ENCODE peak calls at places on chromosomes 7 and 10, in nine cellular contexts. One of them, this sample, is unnamed.

GRCh38 chr7:8973601-8974000 is 540.2 kb downstream of the NXPH1 start:
- DNase-seq in fibroblast of mammary gland: no peak
- DNase-seq in HCT116: no peak
- DNase-seq in fibroblast of the aortic adventitia: no peak
- DNase-seq in Peyer's patch: no peak
- DNase-seq in fibroblast of lung: no peak
- DNase-seq in kidney: no peak
- DNase-seq in Calu3: no peak
- DNase-seq in breast epithelium: no peak
- DNase-seq in this sample: no peak

GRCh38 chr7:33874943-33875342 is 30.4 kb upstream of the BMPER start:
- DNase-seq in fibroblast of mammary gland: peak
- DNase-seq in HCT116: no peak
- DNase-seq in fibroblast of the aortic adventitia: peak
- DNase-seq in Peyer's patch: no peak
- DNase-seq in fibroblast of lung: peak
- DNase-seq in kidney: no peak
- DNase-seq in Calu3: no peak
- DNase-seq in breast epithelium: no peak
- DNase-seq in this sample: no peak

GRCh38 chr7:35818513-35818912 is 17.7 kb downstream of the SEPTIN7 start:
- DNase-seq in fibroblast of mammary gland: no peak
- DNase-seq in HCT116: no peak
- DNase-seq in fibroblast of the aortic adventitia: no peak
- DNase-seq in Peyer's patch: no peak
- DNase-seq in fibroblast of lung: no peak
- DNase-seq in kidney: no peak
- DNase-seq in Calu3: no peak
- DNase-seq in breast epithelium: no peak
- DNase-seq in this sample: no peak

GRCh38 chr7:15687645-15688025 is 1.2 kb upstream of the MEOX2 start:
- DNase-seq in fibroblast of mammary gland: no peak
- DNase-seq in HCT116: no peak
- DNase-seq in fibroblast of the aortic adventitia: no peak
- DNase-seq in Peyer's patch: no peak
- DNase-seq in fibroblast of lung: no peak
- DNase-seq in kidney: no peak
- DNase-seq in Calu3: peak
- DNase-seq in breast epithelium: no peak
- DNase-seq in this sample: peak

GRCh38 chr7:102912742-102913141 is at the start of gene LRRC17:
- DNase-seq in fibroblast of mammary gland: peak
- DNase-seq in HCT116: no peak
- DNase-seq in fibroblast of the aortic adventitia: peak
- DNase-seq in Peyer's patch: no peak
- DNase-seq in fibroblast of lung: peak
- DNase-seq in kidney: no peak
- DNase-seq in Calu3: no peak
- DNase-seq in breast epithelium: no peak
- DNase-seq in this sample: no peak

GRCh38 chr10:73653701-73654100 is 2.1 kb downstream of the SYNPO2L start:
- DNase-seq in fibroblast of mammary gland: peak
- DNase-seq in HCT116: no peak
- DNase-seq in fibroblast of the aortic adventitia: no peak
- DNase-seq in Peyer's patch: no peak
- DNase-seq in fibroblast of lung: no peak
- DNase-seq in kidney: no peak
- DNase-seq in Calu3: no peak
- DNase-seq in breast epithelium: no peak
- DNase-seq in this sample: no peak

GRCh38 chr7:140722254-140722653 is 25.7 kb downstream of the NDUFB2 start:
- DNase-seq in fibroblast of mammary gland: no peak
- DNase-seq in HCT116: no peak
- DNase-seq in fibroblast of the aortic adventitia: no peak
- DNase-seq in Peyer's patch: no peak
- DNase-seq in fibroblast of lung: no peak
- DNase-seq in kidney: no peak
- DNase-seq in Calu3: no peak
- DNase-seq in breast epithelium: no peak
- DNase-seq in this sample: no peak

GRCh38 chr10:113335603-113336002 is 217.2 kb upstream of the HABP2 start:
- DNase-seq in fibroblast of mammary gland: peak
- DNase-seq in HCT116: no peak
- DNase-seq in fibroblast of the aortic adventitia: peak
- DNase-seq in Peyer's patch: no peak
- DNase-seq in fibroblast of lung: peak
- DNase-seq in kidney: no peak
- DNase-seq in Calu3: no peak
- DNase-seq in breast epithelium: no peak
- DNase-seq in this sample: no peak

GRCh38 chr7:98826811-98827231 is 43.0 kb downstream of the TMEM130 start:
- DNase-seq in fibroblast of mammary gland: no peak
- DNase-seq in HCT116: no peak
- DNase-seq in fibroblast of the aortic adventitia: no peak
- DNase-seq in Peyer's patch: no peak
- DNase-seq in fibroblast of lung: no peak
- DNase-seq in kidney: no peak
- DNase-seq in Calu3: no peak
- DNase-seq in breast epithelium: peak
- DNase-seq in this sample: no peak

GRCh38 chr10:22931948-22932347 is 4.1 kb downstream of the ARMC3 start:
- DNase-seq in fibroblast of mammary gland: peak
- DNase-seq in HCT116: no peak
- DNase-seq in fibroblast of the aortic adventitia: peak
- DNase-seq in Peyer's patch: no peak
- DNase-seq in fibroblast of lung: peak
- DNase-seq in kidney: no peak
- DNase-seq in Calu3: peak
- DNase-seq in breast epithelium: no peak
- DNase-seq in this sample: no peak

DNA sequence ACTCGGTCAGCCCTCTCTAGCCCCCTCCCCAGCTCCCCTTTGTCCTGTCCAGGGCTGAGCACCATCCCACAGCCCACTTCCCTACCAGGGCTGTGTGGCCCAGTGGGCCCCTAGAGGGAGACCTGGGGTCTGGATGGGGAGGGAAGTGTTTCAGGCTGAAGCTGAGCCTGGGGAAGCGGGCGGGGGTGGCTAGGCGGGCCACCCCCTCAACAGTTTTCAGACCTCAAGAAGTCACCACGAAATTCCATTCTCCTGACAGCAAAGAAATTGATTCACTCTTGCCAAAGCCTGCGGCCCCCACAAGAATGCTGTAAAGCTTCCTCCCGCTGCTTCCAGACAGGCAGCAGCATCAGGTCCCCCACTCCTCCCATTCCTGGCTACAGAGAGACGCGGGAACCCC is 2.6 kb upstream of the LFNG start:
- DNase-seq in fibroblast of mammary gland: peak
- DNase-seq in HCT116: no peak
- DNase-seq in fibroblast of the aortic adventitia: peak
- DNase-seq in Peyer's patch: no peak
- DNase-seq in fibroblast of lung: peak
- DNase-seq in kidney: no peak
- DNase-seq in Calu3: peak
- DNase-seq in breast epithelium: peak
- DNase-seq in this sample: no peak
- TF ChIP-seq CTCF in fibroblast of mammary gland: no peak
- TF ChIP-seq CTCF in HCT116: no peak
- TF ChIP-seq CTCF in fibroblast of the aortic adventitia: peak
- TF ChIP-seq CTCF in Peyer's patch: no peak
- TF ChIP-seq CTCF in fibroblast of lung: no peak
- TF ChIP-seq CTCF in kidney: no peak
- TF ChIP-seq CTCF in Calu3: no peak
- TF ChIP-seq CTCF in breast epithelium: no peak
- TF ChIP-seq CTCF in this sample: no peak

DNA sequence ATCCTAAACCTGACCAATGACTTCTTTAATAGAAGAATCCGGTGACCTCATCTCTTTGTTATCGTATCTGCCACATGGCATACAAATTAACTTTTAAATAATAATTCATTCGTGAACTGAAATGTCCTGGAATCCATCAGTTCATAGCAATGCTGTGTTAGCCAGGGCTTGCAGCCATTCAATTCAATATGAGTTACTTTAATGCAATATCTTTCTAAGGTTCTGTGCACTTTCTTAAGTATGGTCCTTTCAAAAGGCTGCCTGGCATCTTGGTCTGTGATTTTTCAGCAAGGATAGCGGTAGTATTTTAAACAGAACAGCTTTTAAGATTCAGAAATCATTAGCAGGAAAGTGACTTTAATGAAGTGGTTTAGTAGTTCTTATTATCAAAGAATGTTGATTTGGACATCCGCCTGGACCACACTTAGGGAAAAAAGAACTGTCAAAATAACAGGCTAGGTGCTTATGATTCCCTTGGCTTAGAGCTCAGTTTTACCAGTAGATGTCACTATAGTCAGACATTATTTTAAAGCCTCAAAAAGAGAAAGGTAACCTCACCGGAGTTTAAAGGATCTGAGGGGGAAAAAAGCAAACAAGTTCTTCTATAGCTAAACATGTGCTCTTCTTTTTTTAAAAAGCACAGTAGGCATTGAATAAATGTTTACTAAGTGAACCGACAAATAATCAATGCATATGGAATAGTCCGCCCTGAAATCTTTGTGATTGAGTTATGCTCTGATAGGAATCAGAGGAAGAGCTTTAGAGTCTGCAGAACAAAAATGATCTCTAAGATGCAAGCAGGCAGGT is 22.7 kb downstream of the SLC35G1 start:
- DNase-seq in fibroblast of mammary gland: peak
- DNase-seq in HCT116: peak
- DNase-seq in fibroblast of the aortic adventitia: peak
- DNase-seq in Peyer's patch: no peak
- DNase-seq in fibroblast of lung: peak
- DNase-seq in kidney: no peak
- DNase-seq in Calu3: no peak
- DNase-seq in breast epithelium: no peak
- DNase-seq in this sample: no peak
- TF ChIP-seq CTCF in fibroblast of mammary gland: peak
- TF ChIP-seq CTCF in HCT116: peak
- TF ChIP-seq CTCF in fibroblast of the aortic adventitia: peak
- TF ChIP-seq CTCF in Peyer's patch: peak
- TF ChIP-seq CTCF in fibroblast of lung: peak
- TF ChIP-seq CTCF in kidney: peak
- TF ChIP-seq CTCF in Calu3: peak
- TF ChIP-seq CTCF in breast epithelium: no peak
- TF ChIP-seq CTCF in this sample: no peak

DNA sequence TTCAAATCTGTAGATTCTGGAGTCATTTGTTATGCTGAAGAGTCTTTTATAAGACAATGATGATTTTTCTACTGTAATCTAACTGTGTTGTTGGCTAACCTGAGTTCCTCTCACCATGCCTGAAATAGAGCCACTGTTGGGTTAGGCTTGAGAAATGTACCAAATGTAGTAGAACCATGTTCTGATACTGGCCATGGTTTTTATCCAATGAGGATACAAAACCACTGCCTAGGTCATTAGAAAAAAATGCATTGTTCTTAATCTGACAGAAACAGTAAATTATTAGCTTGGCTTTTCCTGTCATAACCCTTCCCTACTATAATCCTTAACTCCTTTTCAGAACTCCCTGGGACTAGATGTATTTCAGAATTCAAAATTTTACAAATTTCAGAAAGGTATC is 86.6 kb downstream of the RAPGEF5 start:
- DNase-seq in fibroblast of mammary gland: no peak
- DNase-seq in HCT116: no peak
- DNase-seq in fibroblast of the aortic adventitia: peak
- DNase-seq in Peyer's patch: no peak
- DNase-seq in fibroblast of lung: peak
- DNase-seq in kidney: no peak
- DNase-seq in Calu3: no peak
- DNase-seq in breast epithelium: no peak
- DNase-seq in this sample: no peak
- TF ChIP-seq CTCF in fibroblast of mammary gland: no peak
- TF ChIP-seq CTCF in HCT116: no peak
- TF ChIP-seq CTCF in fibroblast of the aortic adventitia: no peak
- TF ChIP-seq CTCF in Peyer's patch: no peak
- TF ChIP-seq CTCF in fibroblast of lung: no peak
- TF ChIP-seq CTCF in kidney: no peak
- TF ChIP-seq CTCF in Calu3: no peak
- TF ChIP-seq CTCF in breast epithelium: no peak
- TF ChIP-seq CTCF in this sample: no peak

GRCh38 chr7:116337800-116338199 is 127.5 kb downstream of the TES start:
- DNase-seq in fibroblast of mammary gland: no peak
- DNase-seq in HCT116: no peak
- DNase-seq in fibroblast of the aortic adventitia: no peak
- DNase-seq in Peyer's patch: no peak
- DNase-seq in fibroblast of lung: no peak
- DNase-seq in kidney: no peak
- DNase-seq in Calu3: no peak
- DNase-seq in breast epithelium: no peak
- DNase-seq in this sample: no peak

GRCh38 chr7:116339564-116339963 is 129.2 kb downstream of the TES start:
- DNase-seq in fibroblast of mammary gland: peak
- DNase-seq in HCT116: no peak
- DNase-seq in fibroblast of the aortic adventitia: peak
- DNase-seq in Peyer's patch: no peak
- DNase-seq in fibroblast of lung: peak
- DNase-seq in kidney: no peak
- DNase-seq in Calu3: no peak
- DNase-seq in breast epithelium: no peak
- DNase-seq in this sample: no peak

GRCh38 chr7:116340201-116340847 is 130.0 kb downstream of the TES start:
- DNase-seq in fibroblast of mammary gland: peak
- DNase-seq in HCT116: no peak
- DNase-seq in fibroblast of the aortic adventitia: no peak
- DNase-seq in Peyer's patch: no peak
- DNase-seq in fibroblast of lung: peak
- DNase-seq in kidney: no peak
- DNase-seq in Calu3: no peak
- DNase-seq in breast epithelium: no peak
- DNase-seq in this sample: no peak

GRCh38 chr7:116342125-116342524 is 131.8 kb downstream of the TES start:
- DNase-seq in fibroblast of mammary gland: no peak
- DNase-seq in HCT116: no peak
- DNase-seq in fibroblast of the aortic adventitia: no peak
- DNase-seq in Peyer's patch: no peak
- DNase-seq in fibroblast of lung: no peak
- DNase-seq in kidney: no peak
- DNase-seq in Calu3: no peak
- DNase-seq in breast epithelium: no peak
- DNase-seq in this sample: no peak

DNA sequence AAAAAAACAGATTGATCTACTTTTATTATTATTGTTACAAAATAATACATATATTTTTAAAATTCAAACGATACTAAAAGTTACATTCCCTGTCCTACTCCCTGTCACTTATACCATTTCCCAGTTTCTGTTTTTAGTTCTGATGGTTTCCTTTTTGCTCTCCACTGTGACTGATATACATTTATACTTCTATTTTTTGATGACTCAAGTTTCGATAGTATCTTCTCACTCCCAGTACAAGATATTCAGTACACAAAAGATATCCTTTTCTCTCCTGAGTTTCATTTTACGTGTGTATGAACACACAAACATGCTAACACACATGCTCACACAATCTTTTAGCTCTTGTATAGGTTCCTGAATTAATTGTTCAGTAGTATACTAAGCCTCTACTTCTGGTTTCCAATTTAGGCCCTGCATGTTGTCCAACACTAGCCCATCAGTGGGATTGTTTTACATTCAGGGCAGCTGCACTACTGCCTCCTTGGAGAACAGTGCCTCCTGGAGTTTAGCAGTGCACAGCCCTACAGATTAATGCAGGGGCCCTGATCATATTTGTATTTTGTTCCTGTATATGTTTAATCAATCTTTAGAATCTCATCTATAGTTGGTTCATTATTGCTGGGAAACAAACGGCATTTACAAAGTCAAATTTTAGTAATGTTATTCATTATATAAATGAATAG is 131.0 kb downstream of the TES start:
- DNase-seq in fibroblast of mammary gland: no peak
- DNase-seq in HCT116: no peak
- DNase-seq in fibroblast of the aortic adventitia: no peak
- DNase-seq in Peyer's patch: no peak
- DNase-seq in fibroblast of lung: no peak
- DNase-seq in kidney: no peak
- DNase-seq in Calu3: no peak
- DNase-seq in breast epithelium: no peak
- DNase-seq in this sample: no peak
- TF ChIP-seq CTCF in fibroblast of mammary gland: peak
- TF ChIP-seq CTCF in HCT116: peak
- TF ChIP-seq CTCF in fibroblast of the aortic adventitia: peak
- TF ChIP-seq CTCF in Peyer's patch: no peak
- TF ChIP-seq CTCF in fibroblast of lung: peak
- TF ChIP-seq CTCF in kidney: no peak
- TF ChIP-seq CTCF in Calu3: no peak
- TF ChIP-seq CTCF in breast epithelium: no peak
- TF ChIP-seq CTCF in this sample: no peak

This sample was measured in suprapubic skin.